ENCODE peak calls at places on chromosomes 6 and 20, in four cellular contexts. R is GM23338, C is GM12878, Z is HL-60. I is an unnamed sample.

GRCh38 chr6:100892693-100893092 is 11.6 kb upstream of the ASCC3 start:
- DNase-seq in R (peak; percentile 59), C (no peak), Z (no peak), I (no peak)

GRCh38 chr6:100229512-100229911 is 235.2 kb downstream of the SIM1 start:
- DNase-seq in R (no peak), C (no peak), Z (no peak), I (no peak)

GRCh38 chr20:47594157-47594556 is 92.5 kb downstream of the NCOA3 start:
- DNase-seq in R (no peak), C (no peak), Z (no peak), I (no peak)

GRCh38 chr20:3545401-3545925 is 74.6 kb downstream of the ATRN start:
- DNase-seq in R (no peak), C (no peak), Z (no peak), I (peak; percentile 25)

GRCh38 chr20:20215976-20216727 is 151.8 kb upstream of the INSM1 start:
- DNase-seq in R (no peak), C (no peak), Z (no peak), I (no peak)

GRCh38 chr6:127162808-127163207 is 44.3 kb downstream of the RSPO3 start:
- DNase-seq in R (no peak), C (no peak), Z (no peak), I (no peak)

GRCh38 chr6:127148511-127148910 is 30.0 kb downstream of the RSPO3 start:
- DNase-seq in R (no peak), C (no peak), Z (no peak), I (no peak)

GRCh38 chr20:43975096-43975768 is 60.6 kb downstream of the TOX2 start:
- DNase-seq in R (no peak), C (no peak), Z (no peak), I (no peak)

GRCh38 chr6:125480571-125480970 is 178.8 kb upstream of the HDDC2 start:
- DNase-seq in R (no peak), C (no peak), Z (no peak), I (no peak)

GRCh38 chr20:2210646-2211556 is 84.9 kb upstream of the TGM3 start:
- DNase-seq in R (peak; percentile 14), C (no peak), Z (peak; percentile 33), I (no peak)

GRCh38 chr6:142361765-142362540 is 60.1 kb downstream of the ADGRG6 start:
- DNase-seq in R (no peak), C (no peak), Z (no peak), I (no peak)

GRCh38 chr20:905999-906520 is 10.1 kb downstream of the ANGPT4 start:
- DNase-seq in R (no peak), C (no peak), Z (no peak), I (no peak)

GRCh38 chr6:138944412-138944811 is 43.6 kb downstream of the REPS1 start:
- DNase-seq in R (no peak), C (no peak), Z (no peak), I (no peak)

GRCh38 chr6:12548526-12548925 is 168.0 kb upstream of the PHACTR1 start:
- DNase-seq in R (no peak), C (no peak), Z (no peak), I (no peak)

GRCh38 chr6:165662671-165663282 is at the start of gene PDE10A:
- DNase-seq in R (peak; percentile 63), C (no peak), Z (no peak), I (no peak)

GRCh38 chr6:4920914-4921410 is 82.9 kb downstream of the RPP40 start:
- DNase-seq in R (no peak), C (no peak), Z (no peak), I (no peak)

GRCh38 chr6:39365281-39366074 is 43.0 kb upstream of the KCNK16 start:
- DNase-seq in R (no peak), C (no peak), Z (no peak), I (no peak)

GRCh38 chr6:142763205-142763604 is 181.8 kb downstream of the HIVEP2 start:
- DNase-seq in R (no peak), C (no peak), Z (no peak), I (no peak)

GRCh38 chr20:59258103-59258705 is 42.2 kb upstream of the EDN3 start:
- DNase-seq in R (no peak), C (no peak), Z (no peak), I (no peak)

GRCh38 chr6:165858571-165858970 is 195.5 kb upstream of the PDE10A start:
- DNase-seq in R (peak; percentile 66), C (no peak), Z (no peak), I (no peak)

GRCh38 chr6:21952367-21952766 is 344.5 kb downstream of the PRL start:
- DNase-seq in R (no peak), C (no peak), Z (no peak), I (no peak)

GRCh38 chr6:129565331-129565730 is 144.6 kb downstream of the ARHGAP18 start:
- DNase-seq in R (peak; percentile 26), C (no peak), Z (no peak), I (no peak)

GRCh38 chr6:89022747-89023289 is 57.7 kb upstream of the PNRC1 start:
- DNase-seq in R (no peak), C (no peak), Z (no peak), I (no peak)

GRCh38 chr20:45782890-45783289 is 8.8 kb downstream of the WFDC3 start:
- DNase-seq in R (no peak), C (no peak), Z (no peak), I (no peak)

GRCh38 chr6:128256100-128256499 is 264.3 kb downstream of the PTPRK start:
- DNase-seq in R (no peak), C (no peak), Z (no peak), I (no peak)

GRCh38 chr6:137949686-137950390 is 82.8 kb downstream of the TNFAIP3 start:
- DNase-seq in R (no peak), C (no peak), Z (no peak), I (no peak)

GRCh38 chr6:128836761-128837160 is 46.2 kb upstream of the LAMA2 start:
- DNase-seq in R (no peak), C (no peak), Z (no peak), I (no peak)

GRCh38 chr6:156808287-156808686 is 31.1 kb downstream of the ARID1B start:
- DNase-seq in R (peak; percentile 49), C (no peak), Z (no peak), I (no peak)

GRCh38 chr20:20010639-20011500 is 6.3 kb upstream of the NAA20 start:
- DNase-seq in R (no peak), C (no peak), Z (no peak), I (no peak)

GRCh38 chr6:89527634-89528033 is 94.7 kb downstream of the ANKRD6 start:
- DNase-seq in R (no peak), C (no peak), Z (no peak), I (no peak)

GRCh38 chr20:37081717-37082289 is 14.0 kb downstream of the RBL1 start:
- DNase-seq in R (peak; percentile 29), C (no peak), Z (no peak), I (no peak)

GRCh38 chr6:30483677-30484279 is 5.5 kb upstream of the HLA-E start:
- DNase-seq in R (peak; percentile 74), C (peak; percentile 37), Z (no peak), I (no peak)

GRCh38 chr6:15504581-15505350 is 158.1 kb downstream of the DTNBP1 start:
- DNase-seq in R (no peak), C (no peak), Z (no peak), I (peak; percentile 68)

GRCh38 chr6:14290448-14291388 is 173.1 kb downstream of the CD83 start:
- DNase-seq in R (no peak), C (no peak), Z (no peak), I (no peak)

GRCh38 chr20:3543901-3544507 is 73.2 kb downstream of the ATRN start:
- DNase-seq in R (no peak), C (no peak), Z (no peak), I (no peak)

GRCh38 chr6:74785236-74785635 is 420.6 kb downstream of the COL12A1 start:
- DNase-seq in R (no peak), C (no peak), Z (no peak), I (no peak)

GRCh38 chr20:47066484-47067270 is 172.0 kb downstream of the EYA2 start:
- DNase-seq in R (no peak), C (no peak), Z (no peak), I (no peak)

GRCh38 chr6:18262812-18263560 is 1.3 kb downstream of the DEK start:
- DNase-seq in R (no peak), C (peak; percentile 78), Z (no peak), I (no peak)

GRCh38 chr6:32840604-32841246 is 2.2 kb upstream of the TAP2 start:
- DNase-seq in R (no peak), C (no peak), Z (no peak), I (peak; percentile 13)

GRCh38 chr6:113649276-113649675 is 207.9 kb upstream of the MARCKS start:
- DNase-seq in R (no peak), C (no peak), Z (no peak), I (peak; percentile 58)

GRCh38 chr6:42017021-42017643 is 33.2 kb upstream of the TAF8 start:
- DNase-seq in R (no peak), C (no peak), Z (no peak), I (no peak)
- TF ChIP-seq POLR2AphosphoS5 in R (no peak), C (no peak), Z (no peak), I (no peak)

GRCh38 chr20:31670371-31671228 is 32.9 kb downstream of the COX4I2 start:
- DNase-seq in R (no peak), C (no peak), Z (no peak), I (peak; percentile 67)
- TF ChIP-seq POLR2AphosphoS5 in R (no peak), C (no peak), Z (no peak), I (peak; percentile 34)

DNA sequence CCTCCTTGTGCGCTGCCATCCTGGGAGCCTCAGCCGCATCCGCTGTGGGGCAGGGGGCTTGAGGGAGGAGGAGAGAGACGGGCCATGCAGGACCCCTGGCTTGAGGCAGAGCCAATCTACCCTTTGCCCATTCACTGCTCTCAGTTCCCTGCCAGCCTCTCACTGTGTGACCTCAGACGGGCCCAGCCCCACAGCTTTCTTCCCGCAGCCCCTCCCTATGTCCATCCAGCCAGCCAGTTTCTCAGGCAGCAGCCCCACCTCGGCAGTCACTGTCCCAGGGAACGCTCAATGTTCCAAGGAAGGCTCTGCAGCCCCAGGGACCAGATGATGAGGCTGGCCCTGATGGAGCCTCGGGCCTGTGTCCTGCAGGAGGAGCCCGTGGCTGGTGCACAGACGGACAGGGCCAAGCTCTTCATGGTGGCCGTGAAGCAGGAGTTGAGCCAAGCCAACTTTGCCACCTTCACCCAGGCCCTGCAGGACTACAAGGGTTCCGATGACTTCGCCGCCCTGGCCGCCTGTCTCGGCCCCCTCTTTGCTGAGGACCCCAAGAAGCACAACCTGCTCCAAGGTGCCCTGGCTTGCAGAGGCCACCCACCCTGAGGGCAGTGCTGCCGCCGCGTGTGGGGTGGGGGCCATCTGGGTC is 3.9 kb upstream of the TNFRSF6B start:
- DNase-seq in R (no peak), C (no peak), Z (no peak), I (no peak)
- TF ChIP-seq POLR2AphosphoS5 in R (no peak), C (no peak), Z (no peak), I (no peak)

DNA sequence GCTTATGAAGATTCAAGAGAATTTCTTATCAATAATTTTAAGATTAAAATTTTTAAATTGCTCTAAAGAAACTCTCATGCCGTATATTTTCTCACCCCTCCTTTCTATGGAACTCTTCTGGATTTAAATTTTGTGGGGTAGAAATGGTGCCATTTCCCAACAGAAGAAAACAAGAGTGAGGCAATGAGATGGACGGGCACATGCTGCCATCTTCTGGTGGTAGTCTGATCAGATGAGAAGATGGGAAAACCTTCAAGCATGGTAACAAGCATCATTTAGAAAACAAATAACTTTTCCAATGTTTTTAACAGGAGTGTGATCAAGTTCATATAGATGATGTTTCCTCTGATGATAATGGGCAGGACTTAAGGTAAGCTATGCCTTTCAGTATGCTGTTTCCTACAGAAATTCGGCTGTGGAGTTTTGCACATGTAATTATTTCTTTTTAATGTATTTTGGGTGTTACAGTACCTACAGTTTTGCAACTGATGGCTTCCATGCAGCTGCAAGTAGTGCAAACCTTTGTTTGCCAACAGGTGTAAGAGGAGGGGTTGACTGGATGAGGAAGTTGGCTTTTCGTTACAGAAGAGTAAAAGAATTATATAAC is 271.4 kb downstream of the EYA4 start:
- DNase-seq in R (peak; percentile 68), C (no peak), Z (no peak), I (no peak)
- TF ChIP-seq POLR2AphosphoS5 in R (no peak), C (no peak), Z (no peak), I (no peak)